ENCODE peak calls at places on chromosomes 12 and 14, in ten cellular contexts. One of them, this sample, is unnamed.

GRCh38 chr14:71555654-71556559 is 376.3 kb upstream of the RGS6 start:
- DNase-seq in transverse colon: peak; percentile 39
- DNase-seq in ovary: no peak
- DNase-seq in stomach: no peak
- DNase-seq in upper lobe of left lung: peak; percentile 29
- DNase-seq in esophagus muscularis mucosa: no peak
- DNase-seq in A549: no peak
- DNase-seq in K562: peak; percentile 44
- DNase-seq in SK-N-SH: no peak
- DNase-seq in GM12878: peak; percentile 98
- DNase-seq in this sample: no peak

GRCh38 chr12:63068857-63069442 is 82.1 kb downstream of the AVPR1A start:
- DNase-seq in transverse colon: no peak
- DNase-seq in ovary: no peak
- DNase-seq in stomach: no peak
- DNase-seq in upper lobe of left lung: no peak
- DNase-seq in esophagus muscularis mucosa: no peak
- DNase-seq in A549: peak; percentile 71
- DNase-seq in K562: peak; percentile 69
- DNase-seq in SK-N-SH: peak; percentile 0
- DNase-seq in GM12878: no peak
- DNase-seq in this sample: no peak

GRCh38 chr12:79933580-79934264 is 1.2 kb downstream of the PPP1R12A start:
- DNase-seq in transverse colon: peak; percentile 11
- DNase-seq in ovary: no peak
- DNase-seq in stomach: no peak
- DNase-seq in upper lobe of left lung: no peak
- DNase-seq in esophagus muscularis mucosa: no peak
- DNase-seq in A549: no peak
- DNase-seq in K562: peak; percentile 39
- DNase-seq in SK-N-SH: peak; percentile 14
- DNase-seq in GM12878: no peak
- DNase-seq in this sample: no peak

GRCh38 chr12:50621435-50622304 is 116.9 kb downstream of the DIP2B start:
- DNase-seq in transverse colon: peak; percentile 40
- DNase-seq in ovary: no peak
- DNase-seq in stomach: no peak
- DNase-seq in upper lobe of left lung: no peak
- DNase-seq in esophagus muscularis mucosa: no peak
- DNase-seq in A549: no peak
- DNase-seq in K562: no peak
- DNase-seq in SK-N-SH: no peak
- DNase-seq in GM12878: no peak
- DNase-seq in this sample: no peak

GRCh38 chr14:65345264-65345663 is 67.3 kb upstream of the FUT8 start:
- DNase-seq in transverse colon: no peak
- DNase-seq in ovary: no peak
- DNase-seq in stomach: no peak
- DNase-seq in upper lobe of left lung: no peak
- DNase-seq in esophagus muscularis mucosa: no peak
- DNase-seq in A549: no peak
- DNase-seq in K562: no peak
- DNase-seq in SK-N-SH: no peak
- DNase-seq in GM12878: no peak
- DNase-seq in this sample: no peak

GRCh38 chr12:46778415-46778814 is 47.4 kb downstream of the SLC38A4 start:
- DNase-seq in transverse colon: no peak
- DNase-seq in ovary: no peak
- DNase-seq in stomach: no peak
- DNase-seq in upper lobe of left lung: no peak
- DNase-seq in esophagus muscularis mucosa: no peak
- DNase-seq in A549: no peak
- DNase-seq in K562: no peak
- DNase-seq in SK-N-SH: no peak
- DNase-seq in GM12878: no peak
- DNase-seq in this sample: no peak

GRCh38 chr12:119916111-119916510 is 39.0 kb upstream of the CIT start:
- DNase-seq in transverse colon: no peak
- DNase-seq in ovary: no peak
- DNase-seq in stomach: no peak
- DNase-seq in upper lobe of left lung: no peak
- DNase-seq in esophagus muscularis mucosa: no peak
- DNase-seq in A549: no peak
- DNase-seq in K562: no peak
- DNase-seq in SK-N-SH: no peak
- DNase-seq in GM12878: no peak
- DNase-seq in this sample: no peak

GRCh38 chr12:49949124-49949845 is 1.3 kb upstream of the AQP2 start:
- DNase-seq in transverse colon: no peak
- DNase-seq in ovary: no peak
- DNase-seq in stomach: no peak
- DNase-seq in upper lobe of left lung: peak; percentile 17
- DNase-seq in esophagus muscularis mucosa: no peak
- DNase-seq in A549: no peak
- DNase-seq in K562: peak; percentile 23
- DNase-seq in SK-N-SH: no peak
- DNase-seq in GM12878: no peak
- DNase-seq in this sample: no peak

GRCh38 chr12:131915000-131915689 is 13.9 kb upstream of the PUS1 start:
- DNase-seq in transverse colon: no peak
- DNase-seq in ovary: no peak
- DNase-seq in stomach: no peak
- DNase-seq in upper lobe of left lung: no peak
- DNase-seq in esophagus muscularis mucosa: no peak
- DNase-seq in A549: no peak
- DNase-seq in K562: no peak
- DNase-seq in SK-N-SH: no peak
- DNase-seq in GM12878: no peak
- DNase-seq in this sample: no peak

GRCh38 chr12:130179191-130179590 is 16.9 kb downstream of the FZD10 start:
- DNase-seq in transverse colon: no peak
- DNase-seq in ovary: no peak
- DNase-seq in stomach: no peak
- DNase-seq in upper lobe of left lung: no peak
- DNase-seq in esophagus muscularis mucosa: no peak
- DNase-seq in A549: no peak
- DNase-seq in K562: no peak
- DNase-seq in SK-N-SH: no peak
- DNase-seq in GM12878: no peak
- DNase-seq in this sample: no peak

GRCh38 chr14:69316449-69317391 is 56.8 kb downstream of the GALNT16 start:
- DNase-seq in transverse colon: peak; percentile 28
- DNase-seq in ovary: peak; percentile 57
- DNase-seq in stomach: no peak
- DNase-seq in upper lobe of left lung: peak; percentile 30
- DNase-seq in esophagus muscularis mucosa: no peak
- DNase-seq in A549: peak; percentile 85
- DNase-seq in K562: no peak
- DNase-seq in SK-N-SH: no peak
- DNase-seq in GM12878: no peak
- DNase-seq in this sample: peak; percentile 82

GRCh38 chr12:42756841-42757661 is 167.5 kb upstream of the PRICKLE1 start:
- DNase-seq in transverse colon: no peak
- DNase-seq in ovary: no peak
- DNase-seq in stomach: no peak
- DNase-seq in upper lobe of left lung: no peak
- DNase-seq in esophagus muscularis mucosa: peak; percentile 88
- DNase-seq in A549: peak; percentile 79
- DNase-seq in K562: no peak
- DNase-seq in SK-N-SH: no peak
- DNase-seq in GM12878: no peak
- DNase-seq in this sample: no peak

DNA sequence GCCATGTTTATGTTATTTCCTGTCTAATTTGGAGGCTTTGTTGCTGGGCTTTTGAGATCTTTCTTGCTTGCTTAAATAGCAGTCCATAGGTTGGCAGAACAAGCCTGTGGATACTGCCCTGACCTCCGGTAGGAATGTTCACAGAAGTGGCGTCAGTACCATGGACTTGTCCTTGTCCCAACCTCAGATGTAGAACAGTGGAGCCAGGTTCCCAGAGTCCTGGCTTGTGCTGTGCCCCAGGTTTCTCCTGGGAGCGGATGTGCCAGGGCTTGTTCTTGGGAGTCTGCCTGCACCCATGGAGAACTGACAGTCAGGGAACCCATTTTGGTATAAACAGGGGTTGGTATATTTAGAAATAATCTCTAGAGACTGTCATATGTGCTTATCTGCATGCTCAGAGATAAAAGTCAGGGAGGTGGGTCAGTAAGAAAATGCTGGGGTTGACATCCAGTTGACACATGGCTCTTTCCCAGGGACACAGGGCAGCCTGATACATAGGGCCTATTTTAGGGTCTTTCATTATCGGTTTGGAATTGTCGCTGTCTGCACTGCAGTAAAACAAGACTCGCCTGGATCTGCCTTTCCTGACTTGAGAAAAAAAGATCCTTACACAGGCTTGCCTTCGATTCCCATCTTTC is 22.9 kb downstream of the CACNA1C start:
- DNase-seq in transverse colon: no peak
- DNase-seq in ovary: no peak
- DNase-seq in stomach: no peak
- DNase-seq in upper lobe of left lung: no peak
- DNase-seq in esophagus muscularis mucosa: no peak
- DNase-seq in A549: no peak
- DNase-seq in K562: no peak
- DNase-seq in SK-N-SH: no peak
- DNase-seq in GM12878: no peak
- DNase-seq in this sample: no peak
- H3K4me3 ChIP-seq in transverse colon: no peak overlapping the region
- H3K4me3 ChIP-seq in ovary: no peak overlapping the region
- H3K4me3 ChIP-seq in stomach: no peak overlapping the region
- H3K4me3 ChIP-seq in upper lobe of left lung: no peak overlapping the region
- H3K4me3 ChIP-seq in esophagus muscularis mucosa: peak overlapping the region; percentile 23
- H3K4me3 ChIP-seq in A549: no peak overlapping the region
- H3K4me3 ChIP-seq in K562: no peak overlapping the region
- H3K4me3 ChIP-seq in SK-N-SH: no peak overlapping the region
- H3K4me3 ChIP-seq in GM12878: no peak overlapping the region
- H3K4me3 ChIP-seq in this sample: no peak overlapping the region

DNA sequence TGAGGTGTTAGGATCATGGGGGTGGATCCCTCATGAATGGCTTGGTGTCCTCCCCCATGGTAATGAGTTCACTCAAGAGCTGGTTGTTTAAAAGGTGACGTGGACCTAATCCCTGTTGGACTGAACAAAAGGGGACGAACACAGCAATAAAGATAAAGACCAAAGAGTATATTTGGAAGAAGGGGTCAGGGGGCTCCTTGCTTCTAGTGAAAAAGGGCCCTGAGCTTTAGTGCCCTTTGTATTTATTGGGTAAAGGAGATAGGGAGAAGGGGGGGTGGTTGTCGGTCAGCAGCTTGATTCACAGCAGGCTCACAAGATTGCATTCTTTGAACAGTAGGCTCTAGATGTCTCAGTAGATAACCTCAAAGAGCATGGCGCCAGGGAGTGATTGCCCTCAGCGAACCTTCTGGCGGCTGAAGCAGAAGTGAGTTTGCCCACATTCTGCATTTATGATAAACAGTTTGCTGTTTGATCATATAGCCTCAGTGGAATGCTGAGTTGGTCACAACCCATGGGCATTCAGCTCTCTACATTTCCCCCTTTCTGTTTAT is 25.9 kb upstream of the MAPKAPK5 start:
- DNase-seq in transverse colon: no peak
- DNase-seq in ovary: peak; percentile 2
- DNase-seq in stomach: no peak
- DNase-seq in upper lobe of left lung: no peak
- DNase-seq in esophagus muscularis mucosa: no peak
- DNase-seq in A549: no peak
- DNase-seq in K562: no peak
- DNase-seq in SK-N-SH: no peak
- DNase-seq in GM12878: no peak
- DNase-seq in this sample: no peak
- H3K4me1 ChIP-seq in transverse colon: peaks cover 27% of the 10 kb centered on the region
- H3K4me1 ChIP-seq in ovary: no peaks in the 10 kb centered on the region
- H3K4me1 ChIP-seq in stomach: no peaks in the 10 kb centered on the region
- H3K4me1 ChIP-seq in upper lobe of left lung: peaks cover 4% of the 10 kb centered on the region
- H3K4me1 ChIP-seq in esophagus muscularis mucosa: peaks cover 20% of the 10 kb centered on the region
- H3K4me1 ChIP-seq in A549: peaks cover 3% of the 10 kb centered on the region
- H3K4me1 ChIP-seq in K562: no peaks in the 10 kb centered on the region
- H3K4me1 ChIP-seq in SK-N-SH: no peaks in the 10 kb centered on the region
- H3K4me1 ChIP-seq in GM12878: peaks cover 3% of the 10 kb centered on the region
- H3K4me1 ChIP-seq in this sample: peaks cover 9% of the 10 kb centered on the region

GRCh38 chr12:3436496-3437060 is 54.4 kb upstream of the PRMT8 start:
- DNase-seq in transverse colon: no peak
- DNase-seq in ovary: no peak
- DNase-seq in stomach: peak; percentile 34
- DNase-seq in upper lobe of left lung: no peak
- DNase-seq in esophagus muscularis mucosa: no peak
- DNase-seq in A549: no peak
- DNase-seq in K562: no peak
- DNase-seq in SK-N-SH: peak; percentile 61
- DNase-seq in GM12878: no peak
- DNase-seq in this sample: no peak
- TF ChIP-seq EP300 in transverse colon: no peak
- TF ChIP-seq EP300 in ovary: no peak
- TF ChIP-seq EP300 in stomach: no peak
- TF ChIP-seq EP300 in upper lobe of left lung: no peak
- TF ChIP-seq EP300 in esophagus muscularis mucosa: no peak
- TF ChIP-seq EP300 in A549: no peak
- TF ChIP-seq EP300 in K562: no peak
- TF ChIP-seq EP300 in SK-N-SH: no peak
- TF ChIP-seq EP300 in GM12878: no peak
- TF ChIP-seq EP300 in this sample: no peak

GRCh38 chr14:23557521-23557920 is 1.4 kb downstream of the THTPA start:
- DNase-seq in transverse colon: no peak
- DNase-seq in ovary: no peak
- DNase-seq in stomach: no peak
- DNase-seq in upper lobe of left lung: no peak
- DNase-seq in esophagus muscularis mucosa: no peak
- DNase-seq in A549: no peak
- DNase-seq in K562: no peak
- DNase-seq in SK-N-SH: no peak
- DNase-seq in GM12878: no peak
- DNase-seq in this sample: no peak

GRCh38 chr14:23557946-23558345 is 1.9 kb downstream of the THTPA start:
- DNase-seq in transverse colon: no peak
- DNase-seq in ovary: no peak
- DNase-seq in stomach: no peak
- DNase-seq in upper lobe of left lung: no peak
- DNase-seq in esophagus muscularis mucosa: no peak
- DNase-seq in A549: no peak
- DNase-seq in K562: no peak
- DNase-seq in SK-N-SH: no peak
- DNase-seq in GM12878: no peak
- DNase-seq in this sample: no peak

GRCh38 chr14:23558363-23559009 is 2.4 kb downstream of the THTPA start:
- DNase-seq in transverse colon: no peak
- DNase-seq in ovary: no peak
- DNase-seq in stomach: no peak
- DNase-seq in upper lobe of left lung: no peak
- DNase-seq in esophagus muscularis mucosa: no peak
- DNase-seq in A549: no peak
- DNase-seq in K562: no peak
- DNase-seq in SK-N-SH: no peak
- DNase-seq in GM12878: no peak
- DNase-seq in this sample: no peak

GRCh38 chr14:23559921-23560520 is 4.0 kb downstream of the THTPA start:
- DNase-seq in transverse colon: no peak
- DNase-seq in ovary: no peak
- DNase-seq in stomach: no peak
- DNase-seq in upper lobe of left lung: no peak
- DNase-seq in esophagus muscularis mucosa: no peak
- DNase-seq in A549: no peak
- DNase-seq in K562: no peak
- DNase-seq in SK-N-SH: no peak
- DNase-seq in GM12878: no peak
- DNase-seq in this sample: no peak

GRCh38 chr14:23559010-23559920 is 3.2 kb downstream of the THTPA start:
- DNase-seq in transverse colon: peak; percentile 39
- DNase-seq in ovary: peak; percentile 46
- DNase-seq in stomach: peak; percentile 59
- DNase-seq in upper lobe of left lung: peak; percentile 45
- DNase-seq in esophagus muscularis mucosa: no peak
- DNase-seq in A549: peak; percentile 60
- DNase-seq in K562: peak; percentile 74
- DNase-seq in SK-N-SH: peak; percentile 76
- DNase-seq in GM12878: no peak
- DNase-seq in this sample: no peak
- H3K4me3 ChIP-seq in transverse colon: no peak overlapping the region
- H3K4me3 ChIP-seq in ovary: no peak overlapping the region
- H3K4me3 ChIP-seq in stomach: no peak overlapping the region
- H3K4me3 ChIP-seq in upper lobe of left lung: no peak overlapping the region
- H3K4me3 ChIP-seq in esophagus muscularis mucosa: no peak overlapping the region
- H3K4me3 ChIP-seq in A549: no peak overlapping the region
- H3K4me3 ChIP-seq in K562: no peak overlapping the region
- H3K4me3 ChIP-seq in SK-N-SH: no peak overlapping the region
- H3K4me3 ChIP-seq in GM12878: no peak overlapping the region
- H3K4me3 ChIP-seq in this sample: no peak overlapping the region